ENCODE peak calls at places on chromosome 21, in five cellular contexts. L is trophoblast cell, B is neuronal stem cell, P is mesenchymal stem cell, U is H1. D is an unnamed sample.

GRCh38 chr21:42336065-42336464 is 14.7 kb downstream of the TFF2 start:
- DNase-seq in L (peak; percentile 44), B (no peak), P (peak; percentile 8), U (peak; percentile 66), D (peak; percentile 85)

GRCh38 chr21:42837421-42838211 is 41.7 kb downstream of the WDR4 start:
- DNase-seq in L (no peak), B (no peak), P (no peak), U (peak; percentile 60), D (no peak)

GRCh38 chr21:41947596-41948403 is 6.0 kb downstream of the C2CD2 start:
- DNase-seq in L (no peak), B (no peak), P (no peak), U (no peak), D (no peak)

GRCh38 chr21:44285547-44285992 is at the start of gene AIRE:
- DNase-seq in L (peak; percentile 55), B (no peak), P (peak; percentile 57), U (no peak), D (no peak)

GRCh38 chr21:37601915-37602314 is 235.3 kb downstream of the DYRK1A start:
- DNase-seq in L (no peak), B (no peak), P (no peak), U (no peak), D (no peak)

GRCh38 chr21:31410763-31411278 is 66.8 kb upstream of the TIAM1 start:
- DNase-seq in L (no peak), B (no peak), P (no peak), U (no peak), D (no peak)

GRCh38 chr21:21547368-21547953 is 549.3 kb downstream of the NCAM2 start:
- DNase-seq in L (no peak), B (no peak), P (no peak), U (no peak), D (no peak)

GRCh38 chr21:16193758-16194606 is 464.2 kb downstream of the USP25 start:
- DNase-seq in L (peak; percentile 27), B (peak; percentile 81), P (peak; percentile 82), U (no peak), D (peak; percentile 39)

GRCh38 chr21:41861987-41862386 is 17.2 kb downstream of the PRDM15 start:
- DNase-seq in L (no peak), B (no peak), P (no peak), U (no peak), D (peak; percentile 46)

GRCh38 chr21:21213297-21213696 is 215.1 kb downstream of the NCAM2 start:
- DNase-seq in L (peak; percentile 40), B (no peak), P (no peak), U (no peak), D (no peak)

GRCh38 chr21:44291936-44292811 is 6.5 kb downstream of the AIRE start:
- DNase-seq in L (no peak), B (no peak), P (no peak), U (no peak), D (no peak)

GRCh38 chr21:36491191-36491916 is 11.4 kb upstream of the CLDN14 start:
- DNase-seq in L (no peak), B (peak; percentile 18), P (no peak), U (no peak), D (no peak)

GRCh38 chr21:37687001-37687400 is 229.3 kb downstream of the KCNJ6 start:
- DNase-seq in L (peak; percentile 14), B (no peak), P (peak; percentile 52), U (no peak), D (no peak)

GRCh38 chr21:16570856-16571255 is 841.1 kb downstream of the USP25 start:
- DNase-seq in L (peak; percentile 74), B (no peak), P (no peak), U (no peak), D (no peak)

GRCh38 chr21:15005391-15005790 is 59.4 kb downstream of the NRIP1 start:
- DNase-seq in L (no peak), B (no peak), P (no peak), U (peak; percentile 55), D (peak; percentile 75)
- H3K4me2 ChIP-seq in L (no peak overlapping the region), B (no peak overlapping the region), P (peak overlapping the region; percentile 49), U (peak overlapping the region; percentile 32), D (peak overlapping the region; percentile 4)

GRCh38 chr21:39604951-39605350 is 7.8 kb upstream of the B3GALT5 start:
- DNase-seq in L (no peak), B (no peak), P (no peak), U (no peak), D (no peak)
- H2BK12ac ChIP-seq in L (no peak overlapping the region), B (no peak overlapping the region), P (no peak overlapping the region), U (no peak overlapping the region), D (no peak overlapping the region)

GRCh38 chr21:10272216-10272615 is 249.2 kb upstream of the TPTE start:
- DNase-seq in L (no peak), B (no peak), P (peak; percentile 52), U (no peak), D (no peak)
- H3K14ac ChIP-seq in L (no peak overlapping the region), B (no peak overlapping the region), P (no peak overlapping the region), U (no peak overlapping the region), D (no peak overlapping the region)

DNA sequence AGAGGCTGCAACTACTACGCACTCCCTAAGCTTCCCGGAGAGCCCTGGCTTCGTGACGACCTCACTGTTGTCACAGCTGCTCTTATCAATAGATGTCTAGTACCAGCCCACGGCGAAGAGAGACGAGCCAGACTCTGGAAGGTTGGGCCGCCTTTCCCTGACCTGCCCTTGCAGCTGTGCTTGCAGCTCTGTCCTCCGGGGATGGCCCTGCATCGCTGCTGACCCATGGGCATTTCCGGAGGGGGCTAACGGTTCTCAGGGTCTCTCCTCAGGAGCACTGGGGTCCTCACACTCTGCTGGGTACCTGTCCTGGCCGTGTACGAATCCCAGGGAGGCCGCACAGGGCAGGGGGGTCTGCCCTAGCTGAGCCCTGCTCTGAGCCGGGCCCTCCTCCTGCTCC is 93.8 kb upstream of the COL6A1 start:
- DNase-seq in L (no peak), B (no peak), P (no peak), U (no peak), D (no peak)
- H3K4me2 ChIP-seq in L (no peak overlapping the region), B (no peak overlapping the region), P (no peak overlapping the region), U (no peak overlapping the region), D (no peak overlapping the region)

GRCh38 chr21:32733356-32733755 is 5.5 kb upstream of the SYNJ1 start:
- DNase-seq in L (no peak), B (no peak), P (no peak), U (no peak), D (no peak)

GRCh38 chr21:32734214-32734613 is 6.4 kb upstream of the SYNJ1 start:
- DNase-seq in L (no peak), B (no peak), P (no peak), U (no peak), D (no peak)

GRCh38 chr21:32728455-32729237 is 833 bp upstream of the SYNJ1 start:
- DNase-seq in L (no peak), B (no peak), P (no peak), U (no peak), D (no peak)

GRCh38 chr21:32735524-32735923 is 7.7 kb upstream of the SYNJ1 start:
- DNase-seq in L (no peak), B (no peak), P (no peak), U (no peak), D (no peak)

GRCh38 chr21:32732544-32732943 is 4.7 kb upstream of the SYNJ1 start:
- DNase-seq in L (peak; percentile 43), B (no peak), P (no peak), U (no peak), D (no peak)
- H2BK12ac ChIP-seq in L (no peak overlapping the region), B (no peak overlapping the region), P (no peak overlapping the region), U (no peak overlapping the region), D (no peak overlapping the region)

DNA sequence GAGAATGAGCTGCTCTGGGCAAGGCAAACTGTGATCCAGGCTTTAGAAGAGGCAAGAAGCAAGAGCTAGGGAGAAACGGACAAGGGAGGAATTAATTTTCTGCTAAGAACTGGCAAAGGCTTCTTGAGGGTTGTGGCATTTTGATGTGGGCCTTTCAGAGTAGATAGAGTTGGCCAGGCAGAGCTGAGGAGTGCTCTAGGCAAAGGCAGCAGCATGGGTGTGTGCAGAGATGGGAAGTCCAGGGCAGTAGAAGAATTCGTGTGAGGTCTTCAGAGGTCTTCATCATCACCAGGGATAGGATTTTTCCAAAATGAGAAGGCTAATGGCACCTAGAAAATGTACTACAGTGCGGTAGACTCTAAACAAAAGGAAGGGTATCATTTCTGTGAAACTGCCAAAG is 237.8 kb downstream of the LTN1 start:
- DNase-seq in L (no peak), B (no peak), P (no peak), U (no peak), D (no peak)
- H3K14ac ChIP-seq in L (no peak overlapping the region), B (no peak overlapping the region), P (no peak overlapping the region), U (no peak overlapping the region), D (no peak overlapping the region)